ENCODE peak calls at places on chromosomes 3 and 15, in five cellular contexts. One of them, this sample, is unnamed.

GRCh38 chr3:151283907-151284461 is 5.6 kb upstream of the P2RY14 start:
- DNase-seq in CD8-positive, alpha-beta T cell: no peak
- DNase-seq in cardiac muscle cell: no peak
- DNase-seq in pancreas: no peak
- DNase-seq in lower leg skin: no peak
- DNase-seq in this sample: no peak

GRCh38 chr15:70504305-70504951 is 258.9 kb downstream of the UACA start:
- DNase-seq in pancreas: peak
- DNase-seq in cardiac muscle cell: no peak
- DNase-seq in lower leg skin: no peak
- DNase-seq in CD8-positive, alpha-beta T cell: no peak
- DNase-seq in this sample: peak

GRCh38 chr3:188234172-188234571 is 80.2 kb downstream of the LPP start:
- DNase-seq in cardiac muscle cell: no peak
- DNase-seq in lower leg skin: no peak
- DNase-seq in CD8-positive, alpha-beta T cell: no peak
- DNase-seq in pancreas: no peak
- DNase-seq in this sample: no peak

GRCh38 chr3:125129512-125129962 is 73.7 kb upstream of the HEG1 start:
- DNase-seq in CD8-positive, alpha-beta T cell: no peak
- DNase-seq in lower leg skin: peak
- DNase-seq in pancreas: no peak
- DNase-seq in cardiac muscle cell: no peak
- DNase-seq in this sample: no peak

GRCh38 chr3:72814308-72814707 is 33.9 kb downstream of the SHQ1 start:
- DNase-seq in lower leg skin: no peak
- DNase-seq in pancreas: no peak
- DNase-seq in cardiac muscle cell: no peak
- DNase-seq in CD8-positive, alpha-beta T cell: no peak
- DNase-seq in this sample: peak

GRCh38 chr3:30604091-30604490 is 2.3 kb upstream of the TGFBR2 start:
- DNase-seq in pancreas: no peak
- DNase-seq in CD8-positive, alpha-beta T cell: no peak
- DNase-seq in lower leg skin: no peak
- DNase-seq in cardiac muscle cell: no peak
- DNase-seq in this sample: no peak

GRCh38 chr15:39814487-39814886 is 31.8 kb upstream of the FSIP1 start:
- DNase-seq in CD8-positive, alpha-beta T cell: no peak
- DNase-seq in cardiac muscle cell: no peak
- DNase-seq in pancreas: no peak
- DNase-seq in lower leg skin: no peak
- DNase-seq in this sample: no peak

GRCh38 chr15:80127911-80128310 is 24.9 kb upstream of the FAH start:
- DNase-seq in lower leg skin: no peak
- DNase-seq in cardiac muscle cell: no peak
- DNase-seq in CD8-positive, alpha-beta T cell: no peak
- DNase-seq in pancreas: no peak
- DNase-seq in this sample: no peak

GRCh38 chr15:64930019-64930652 is 18.4 kb downstream of the ANKDD1A start:
- DNase-seq in pancreas: no peak
- DNase-seq in lower leg skin: no peak
- DNase-seq in cardiac muscle cell: no peak
- DNase-seq in CD8-positive, alpha-beta T cell: no peak
- DNase-seq in this sample: peak

GRCh38 chr3:84265768-84266167 is 693.0 kb upstream of the CADM2 start:
- DNase-seq in CD8-positive, alpha-beta T cell: no peak
- DNase-seq in pancreas: no peak
- DNase-seq in cardiac muscle cell: no peak
- DNase-seq in lower leg skin: no peak
- DNase-seq in this sample: no peak

GRCh38 chr3:39398700-39399099 is 7.8 kb upstream of the RPSA start:
- DNase-seq in CD8-positive, alpha-beta T cell: no peak
- DNase-seq in lower leg skin: no peak
- DNase-seq in cardiac muscle cell: no peak
- DNase-seq in pancreas: no peak
- DNase-seq in this sample: no peak

GRCh38 chr3:192957441-192957951 is 39.8 kb upstream of the MB21D2 start:
- DNase-seq in CD8-positive, alpha-beta T cell: no peak
- DNase-seq in pancreas: peak
- DNase-seq in lower leg skin: no peak
- DNase-seq in cardiac muscle cell: no peak
- DNase-seq in this sample: peak

GRCh38 chr3:177596248-177596821 is 399.1 kb upstream of the TBL1XR1 start:
- DNase-seq in lower leg skin: no peak
- DNase-seq in pancreas: peak
- DNase-seq in CD8-positive, alpha-beta T cell: no peak
- DNase-seq in cardiac muscle cell: no peak
- DNase-seq in this sample: no peak

GRCh38 chr15:74804935-74805334 is 7.7 kb upstream of the LMAN1L start:
- DNase-seq in cardiac muscle cell: no peak
- DNase-seq in lower leg skin: no peak
- DNase-seq in CD8-positive, alpha-beta T cell: no peak
- DNase-seq in pancreas: no peak
- DNase-seq in this sample: no peak

GRCh38 chr3:16841906-16842709 is 42.6 kb upstream of the PLCL2 start:
- DNase-seq in lower leg skin: peak
- DNase-seq in cardiac muscle cell: peak
- DNase-seq in CD8-positive, alpha-beta T cell: peak
- DNase-seq in pancreas: peak
- DNase-seq in this sample: peak

GRCh38 chr3:27387625-27388024 is 18.4 kb upstream of the NEK10 start:
- DNase-seq in CD8-positive, alpha-beta T cell: no peak
- DNase-seq in cardiac muscle cell: no peak
- DNase-seq in lower leg skin: no peak
- DNase-seq in pancreas: no peak
- DNase-seq in this sample: no peak

GRCh38 chr3:48397767-48398681 is 26.0 kb downstream of the FBXW12 start:
- DNase-seq in cardiac muscle cell: no peak
- DNase-seq in pancreas: peak
- DNase-seq in lower leg skin: peak
- DNase-seq in CD8-positive, alpha-beta T cell: no peak
- DNase-seq in this sample: no peak

GRCh38 chr3:101995371-101996046 is 146.2 kb downstream of the NFKBIZ start:
- DNase-seq in cardiac muscle cell: no peak
- DNase-seq in CD8-positive, alpha-beta T cell: no peak
- DNase-seq in lower leg skin: no peak
- DNase-seq in pancreas: no peak
- DNase-seq in this sample: no peak

GRCh38 chr3:52173101-52173500 is 18.9 kb upstream of the POC1A start:
- DNase-seq in cardiac muscle cell: no peak
- DNase-seq in CD8-positive, alpha-beta T cell: no peak
- DNase-seq in pancreas: no peak
- DNase-seq in lower leg skin: no peak
- DNase-seq in this sample: no peak

GRCh38 chr3:33758874-33759273 is 39.6 kb upstream of the PDCD6IP start:
- DNase-seq in pancreas: no peak
- DNase-seq in lower leg skin: no peak
- DNase-seq in CD8-positive, alpha-beta T cell: no peak
- DNase-seq in cardiac muscle cell: no peak
- DNase-seq in this sample: no peak

GRCh38 chr3:143170676-143171075 is 51.1 kb downstream of the CHST2 start:
- DNase-seq in lower leg skin: no peak
- DNase-seq in CD8-positive, alpha-beta T cell: no peak
- DNase-seq in pancreas: no peak
- DNase-seq in cardiac muscle cell: no peak
- DNase-seq in this sample: peak

GRCh38 chr3:61650719-61651118 is 89.3 kb downstream of the PTPRG start:
- DNase-seq in cardiac muscle cell: no peak
- DNase-seq in lower leg skin: no peak
- DNase-seq in CD8-positive, alpha-beta T cell: no peak
- DNase-seq in pancreas: no peak
- DNase-seq in this sample: no peak

GRCh38 chr15:68415501-68416157 is 16.3 kb downstream of the ITGA11 start:
- DNase-seq in pancreas: peak
- DNase-seq in CD8-positive, alpha-beta T cell: no peak
- DNase-seq in cardiac muscle cell: no peak
- DNase-seq in lower leg skin: peak
- DNase-seq in this sample: no peak

GRCh38 chr15:67531379-67532059 is 10.6 kb downstream of the C15orf61 start:
- DNase-seq in cardiac muscle cell: no peak
- DNase-seq in CD8-positive, alpha-beta T cell: no peak
- DNase-seq in pancreas: no peak
- DNase-seq in lower leg skin: no peak
- DNase-seq in this sample: no peak

GRCh38 chr15:40016224-40016865 is 22.6 kb downstream of the SRP14 start:
- DNase-seq in lower leg skin: no peak
- DNase-seq in pancreas: no peak
- DNase-seq in cardiac muscle cell: no peak
- DNase-seq in CD8-positive, alpha-beta T cell: no peak
- DNase-seq in this sample: no peak

GRCh38 chr15:44243146-44243545 is 45.4 kb upstream of the GOLM2 start:
- DNase-seq in cardiac muscle cell: no peak
- DNase-seq in lower leg skin: no peak
- DNase-seq in pancreas: no peak
- DNase-seq in CD8-positive, alpha-beta T cell: no peak
- DNase-seq in this sample: no peak

GRCh38 chr15:85168642-85169173 is 187.1 kb downstream of the PDE8A start:
- DNase-seq in CD8-positive, alpha-beta T cell: peak
- DNase-seq in lower leg skin: no peak
- DNase-seq in pancreas: peak
- DNase-seq in cardiac muscle cell: peak
- DNase-seq in this sample: peak

GRCh38 chr3:45182915-45183881 is 37.0 kb upstream of the CDCP1 start:
- DNase-seq in pancreas: peak
- DNase-seq in lower leg skin: no peak
- DNase-seq in cardiac muscle cell: no peak
- DNase-seq in CD8-positive, alpha-beta T cell: no peak
- DNase-seq in this sample: no peak

GRCh38 chr3:160810360-160810759 is 54.3 kb downstream of the PPM1L start:
- DNase-seq in CD8-positive, alpha-beta T cell: no peak
- DNase-seq in pancreas: no peak
- DNase-seq in lower leg skin: no peak
- DNase-seq in cardiac muscle cell: no peak
- DNase-seq in this sample: no peak

DNA sequence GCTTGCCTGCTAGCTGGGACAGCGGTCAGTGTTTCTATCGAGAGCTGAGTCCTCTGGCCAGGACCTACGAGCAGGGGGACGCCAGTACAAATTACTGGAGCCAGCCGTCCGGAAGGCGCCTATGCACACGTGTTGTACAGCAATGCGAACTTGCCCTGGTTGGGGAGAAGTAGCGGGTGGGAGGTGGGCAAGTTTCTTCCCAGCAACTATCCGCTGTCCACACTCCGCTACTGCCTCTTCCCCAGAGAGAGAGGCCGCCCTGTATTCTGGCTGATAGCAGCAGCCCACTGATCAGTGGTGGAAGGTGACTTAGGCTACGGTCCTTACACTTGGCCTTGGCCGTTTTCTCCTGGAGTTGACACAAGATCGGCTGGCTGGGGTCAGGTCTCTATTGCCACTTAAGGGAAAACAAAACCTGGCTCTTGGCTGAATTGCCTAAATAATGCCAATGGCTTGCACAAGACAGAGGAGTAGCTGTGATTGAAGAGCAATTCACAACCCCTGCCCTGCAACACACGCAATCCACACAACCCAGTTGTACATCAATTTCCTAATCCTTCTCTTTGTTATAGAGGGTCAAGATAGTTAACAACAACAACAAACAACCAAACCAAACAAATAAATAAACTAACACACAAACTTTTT is 12.8 kb upstream of the SHC4 start:
- DNase-seq in CD8-positive, alpha-beta T cell: no peak
- DNase-seq in pancreas: no peak
- DNase-seq in cardiac muscle cell: no peak
- DNase-seq in lower leg skin: no peak
- DNase-seq in this sample: no peak
- H3K4me3 ChIP-seq in CD8-positive, alpha-beta T cell: no peak
- H3K4me3 ChIP-seq in pancreas: no peak
- H3K4me3 ChIP-seq in cardiac muscle cell: no peak
- H3K4me3 ChIP-seq in lower leg skin: no peak
- H3K4me3 ChIP-seq in this sample: no peak

GRCh38 chr3:164375995-164376394 is 702.3 kb downstream of the SI start:
- DNase-seq in cardiac muscle cell: no peak
- DNase-seq in lower leg skin: no peak
- DNase-seq in pancreas: no peak
- DNase-seq in CD8-positive, alpha-beta T cell: no peak
- DNase-seq in this sample: no peak
- TF ChIP-seq CTCF in cardiac muscle cell: no peak
- TF ChIP-seq CTCF in lower leg skin: no peak
- TF ChIP-seq CTCF in pancreas: no peak
- TF ChIP-seq CTCF in CD8-positive, alpha-beta T cell: no peak
- TF ChIP-seq CTCF in this sample: no peak

GRCh38 chr15:88788816-88789215 is 14.4 kb upstream of the ACAN start:
- DNase-seq in CD8-positive, alpha-beta T cell: no peak
- DNase-seq in cardiac muscle cell: no peak
- DNase-seq in pancreas: no peak
- DNase-seq in lower leg skin: peak
- DNase-seq in this sample: no peak

GRCh38 chr15:88791637-88792036 is 11.6 kb upstream of the ACAN start:
- DNase-seq in cardiac muscle cell: no peak
- DNase-seq in pancreas: no peak
- DNase-seq in CD8-positive, alpha-beta T cell: no peak
- DNase-seq in lower leg skin: peak
- DNase-seq in this sample: no peak

GRCh38 chr15:88790486-88790885 is 12.8 kb upstream of the ACAN start:
- DNase-seq in cardiac muscle cell: no peak
- DNase-seq in pancreas: no peak
- DNase-seq in CD8-positive, alpha-beta T cell: no peak
- DNase-seq in lower leg skin: peak
- DNase-seq in this sample: no peak

GRCh38 chr15:88794001-88794400 is 9.2 kb upstream of the ACAN start:
- DNase-seq in CD8-positive, alpha-beta T cell: no peak
- DNase-seq in pancreas: no peak
- DNase-seq in cardiac muscle cell: no peak
- DNase-seq in lower leg skin: no peak
- DNase-seq in this sample: no peak

GRCh38 chr15:88792342-88793282 is 10.6 kb upstream of the ACAN start:
- DNase-seq in CD8-positive, alpha-beta T cell: no peak
- DNase-seq in cardiac muscle cell: no peak
- DNase-seq in pancreas: no peak
- DNase-seq in lower leg skin: peak
- DNase-seq in this sample: no peak
- H3K4me3 ChIP-seq in CD8-positive, alpha-beta T cell: no peak
- H3K4me3 ChIP-seq in cardiac muscle cell: no peak
- H3K4me3 ChIP-seq in pancreas: no peak
- H3K4me3 ChIP-seq in lower leg skin: no peak
- H3K4me3 ChIP-seq in this sample: no peak

GRCh38 chr15:38453971-38454686 is at the start of gene FAM98B:
- DNase-seq in CD8-positive, alpha-beta T cell: peak
- DNase-seq in pancreas: peak
- DNase-seq in cardiac muscle cell: peak
- DNase-seq in lower leg skin: peak
- DNase-seq in this sample: peak
- TF ChIP-seq CTCF in CD8-positive, alpha-beta T cell: no peak
- TF ChIP-seq CTCF in pancreas: no peak
- TF ChIP-seq CTCF in cardiac muscle cell: no peak
- TF ChIP-seq CTCF in lower leg skin: no peak
- TF ChIP-seq CTCF in this sample: no peak

GRCh38 chr15:77497108-77497737 is 76.5 kb downstream of the HMG20A start:
- DNase-seq in pancreas: peak
- DNase-seq in lower leg skin: no peak
- DNase-seq in cardiac muscle cell: peak
- DNase-seq in CD8-positive, alpha-beta T cell: no peak
- DNase-seq in this sample: no peak
- H3K4me3 ChIP-seq in pancreas: no peak
- H3K4me3 ChIP-seq in lower leg skin: no peak
- H3K4me3 ChIP-seq in cardiac muscle cell: no peak
- H3K4me3 ChIP-seq in CD8-positive, alpha-beta T cell: no peak
- H3K4me3 ChIP-seq in this sample: no peak

This sample was measured in GM12865.